ENCODE peak calls at places on chromosomes 2 and 18, in four cellular contexts. One of them, this sample, is unnamed.
A peak's percentile ranks its signal among the peaks of the same experiment; 100 is the strongest.

GRCh38 chr2:44705851-44706555 is 235.5 kb upstream of the SIX3 start:
- DNase-seq in left ventricle myocardium superior: no peak
- DNase-seq in GM23248: no peak
- DNase-seq in stimulated activated CD4-positive, alpha-beta T cell treated with anti-CD3 and anti-CD28 coated beads, Interleukin-1b, Interleukin-23, amount 100 ng/mL, for 24 hours: no peak
- DNase-seq in this sample: no peak

GRCh38 chr2:96769816-96770215 is 9.1 kb downstream of the CNNM4 start:
- DNase-seq in GM23248: peak; percentile 30
- DNase-seq in stimulated activated CD4-positive, alpha-beta T cell treated with anti-CD3 and anti-CD28 coated beads, Interleukin-1b, Interleukin-23, amount 100 ng/mL, for 24 hours: no peak
- DNase-seq in left ventricle myocardium superior: peak; percentile 88
- DNase-seq in this sample: no peak

GRCh38 chr18:904135-905090 is at the start of gene ADCYAP1:
- DNase-seq in left ventricle myocardium superior: no peak
- DNase-seq in GM23248: peak; percentile 40
- DNase-seq in stimulated activated CD4-positive, alpha-beta T cell treated with anti-CD3 and anti-CD28 coated beads, Interleukin-1b, Interleukin-23, amount 100 ng/mL, for 24 hours: no peak
- DNase-seq in this sample: peak; percentile 28

GRCh38 chr2:106030287-106031268 is 163.5 kb downstream of the UXS1 start:
- DNase-seq in stimulated activated CD4-positive, alpha-beta T cell treated with anti-CD3 and anti-CD28 coated beads, Interleukin-1b, Interleukin-23, amount 100 ng/mL, for 24 hours: no peak
- DNase-seq in GM23248: peak; percentile 56
- DNase-seq in left ventricle myocardium superior: peak; percentile 59
- DNase-seq in this sample: peak; percentile 89

GRCh38 chr2:241062342-241063092 is 39.6 kb downstream of the MTERF4 start:
- DNase-seq in stimulated activated CD4-positive, alpha-beta T cell treated with anti-CD3 and anti-CD28 coated beads, Interleukin-1b, Interleukin-23, amount 100 ng/mL, for 24 hours: no peak
- DNase-seq in GM23248: no peak
- DNase-seq in left ventricle myocardium superior: no peak
- DNase-seq in this sample: no peak

GRCh38 chr2:197356136-197356535 is 45.6 kb upstream of the ANKRD44 start:
- DNase-seq in GM23248: peak; percentile 37
- DNase-seq in left ventricle myocardium superior: no peak
- DNase-seq in stimulated activated CD4-positive, alpha-beta T cell treated with anti-CD3 and anti-CD28 coated beads, Interleukin-1b, Interleukin-23, amount 100 ng/mL, for 24 hours: no peak
- DNase-seq in this sample: no peak

GRCh38 chr2:200860092-200860795 is 4.2 kb downstream of the CLK1 start:
- DNase-seq in stimulated activated CD4-positive, alpha-beta T cell treated with anti-CD3 and anti-CD28 coated beads, Interleukin-1b, Interleukin-23, amount 100 ng/mL, for 24 hours: no peak
- DNase-seq in GM23248: peak; percentile 86
- DNase-seq in left ventricle myocardium superior: no peak
- DNase-seq in this sample: peak; percentile 74

GRCh38 chr2:20486571-20486970 is 39.7 kb downstream of the RHOB start:
- DNase-seq in GM23248: no peak
- DNase-seq in stimulated activated CD4-positive, alpha-beta T cell treated with anti-CD3 and anti-CD28 coated beads, Interleukin-1b, Interleukin-23, amount 100 ng/mL, for 24 hours: no peak
- DNase-seq in left ventricle myocardium superior: no peak
- DNase-seq in this sample: no peak

GRCh38 chr2:21787931-21788330 is 664.2 kb downstream of the TDRD15 start:
- DNase-seq in left ventricle myocardium superior: no peak
- DNase-seq in GM23248: no peak
- DNase-seq in stimulated activated CD4-positive, alpha-beta T cell treated with anti-CD3 and anti-CD28 coated beads, Interleukin-1b, Interleukin-23, amount 100 ng/mL, for 24 hours: no peak
- DNase-seq in this sample: no peak

GRCh38 chr2:58133395-58133794 is 86.8 kb downstream of the VRK2 start:
- DNase-seq in stimulated activated CD4-positive, alpha-beta T cell treated with anti-CD3 and anti-CD28 coated beads, Interleukin-1b, Interleukin-23, amount 100 ng/mL, for 24 hours: no peak
- DNase-seq in GM23248: peak; percentile 51
- DNase-seq in left ventricle myocardium superior: no peak
- DNase-seq in this sample: peak; percentile 48

GRCh38 chr2:8149011-8149410 is 532.8 kb upstream of the ID2 start:
- DNase-seq in stimulated activated CD4-positive, alpha-beta T cell treated with anti-CD3 and anti-CD28 coated beads, Interleukin-1b, Interleukin-23, amount 100 ng/mL, for 24 hours: no peak
- DNase-seq in GM23248: no peak
- DNase-seq in left ventricle myocardium superior: no peak
- DNase-seq in this sample: no peak

GRCh38 chr2:68317971-68318685 is 1.6 kb downstream of the CNRIP1 start:
- DNase-seq in left ventricle myocardium superior: no peak
- DNase-seq in GM23248: peak; percentile 45
- DNase-seq in stimulated activated CD4-positive, alpha-beta T cell treated with anti-CD3 and anti-CD28 coated beads, Interleukin-1b, Interleukin-23, amount 100 ng/mL, for 24 hours: no peak
- DNase-seq in this sample: peak; percentile 13

GRCh38 chr2:2571301-2572198 is 240.5 kb upstream of the MYT1L start:
- DNase-seq in GM23248: no peak
- DNase-seq in stimulated activated CD4-positive, alpha-beta T cell treated with anti-CD3 and anti-CD28 coated beads, Interleukin-1b, Interleukin-23, amount 100 ng/mL, for 24 hours: no peak
- DNase-seq in left ventricle myocardium superior: no peak
- DNase-seq in this sample: no peak

GRCh38 chr2:161990741-161991140 is 83.3 kb downstream of the DPP4 start:
- DNase-seq in stimulated activated CD4-positive, alpha-beta T cell treated with anti-CD3 and anti-CD28 coated beads, Interleukin-1b, Interleukin-23, amount 100 ng/mL, for 24 hours: no peak
- DNase-seq in left ventricle myocardium superior: no peak
- DNase-seq in GM23248: peak; percentile 93
- DNase-seq in this sample: peak; percentile 92

GRCh38 chr2:197208841-197209240 is 101.7 kb downstream of the ANKRD44 start:
- DNase-seq in left ventricle myocardium superior: no peak
- DNase-seq in stimulated activated CD4-positive, alpha-beta T cell treated with anti-CD3 and anti-CD28 coated beads, Interleukin-1b, Interleukin-23, amount 100 ng/mL, for 24 hours: no peak
- DNase-seq in GM23248: peak; percentile 14
- DNase-seq in this sample: no peak

GRCh38 chr2:143205106-143205764 is 76.0 kb downstream of the ARHGAP15 start:
- DNase-seq in GM23248: peak; percentile 27
- DNase-seq in left ventricle myocardium superior: no peak
- DNase-seq in stimulated activated CD4-positive, alpha-beta T cell treated with anti-CD3 and anti-CD28 coated beads, Interleukin-1b, Interleukin-23, amount 100 ng/mL, for 24 hours: no peak
- DNase-seq in this sample: peak; percentile 20

GRCh38 chr2:134739879-134740301 is 21.1 kb upstream of the TMEM163 start:
- DNase-seq in stimulated activated CD4-positive, alpha-beta T cell treated with anti-CD3 and anti-CD28 coated beads, Interleukin-1b, Interleukin-23, amount 100 ng/mL, for 24 hours: no peak
- DNase-seq in left ventricle myocardium superior: no peak
- DNase-seq in GM23248: peak; percentile 44
- DNase-seq in this sample: no peak

GRCh38 chr2:17958486-17959092 is 80.1 kb downstream of the KCNS3 start:
- DNase-seq in stimulated activated CD4-positive, alpha-beta T cell treated with anti-CD3 and anti-CD28 coated beads, Interleukin-1b, Interleukin-23, amount 100 ng/mL, for 24 hours: no peak
- DNase-seq in GM23248: no peak
- DNase-seq in left ventricle myocardium superior: no peak
- DNase-seq in this sample: no peak

This sample was measured in fibroblast of the aortic adventitia.